ENCODE peak calls at places on chromosome 13, in eight cellular contexts. One of them, this sample, is unnamed.

GRCh38 chr13:101492251-101492910 is 39.9 kb downstream of the ITGBL1 start:
- DNase-seq in heart right ventricle: no peak
- DNase-seq in fibroblast of lung: peak; percentile 71
- DNase-seq in mesenchymal stem cell: no peak
- DNase-seq in heart left ventricle: no peak
- DNase-seq in SJSA1: no peak
- DNase-seq in mammary epithelial cell: no peak
- DNase-seq in cardiac muscle cell: no peak
- DNase-seq in this sample: no peak

GRCh38 chr13:52809310-52809769 is 39.1 kb downstream of the PCDH8 start:
- DNase-seq in heart right ventricle: peak; percentile 42
- DNase-seq in fibroblast of lung: peak; percentile 40
- DNase-seq in mesenchymal stem cell: peak; percentile 27
- DNase-seq in heart left ventricle: peak; percentile 65
- DNase-seq in SJSA1: peak; percentile 67
- DNase-seq in mammary epithelial cell: peak; percentile 84
- DNase-seq in cardiac muscle cell: peak; percentile 76
- DNase-seq in this sample: peak; percentile 53

GRCh38 chr13:59088716-59089115 is 1075.0 kb downstream of the DIAPH3 start:
- DNase-seq in heart right ventricle: no peak
- DNase-seq in fibroblast of lung: peak; percentile 91
- DNase-seq in mesenchymal stem cell: peak; percentile 26
- DNase-seq in heart left ventricle: no peak
- DNase-seq in SJSA1: peak; percentile 54
- DNase-seq in mammary epithelial cell: no peak
- DNase-seq in cardiac muscle cell: no peak
- DNase-seq in this sample: peak; percentile 67

GRCh38 chr13:29934531-29935308 is 84.3 kb upstream of the UBL3 start:
- DNase-seq in heart right ventricle: no peak
- DNase-seq in fibroblast of lung: no peak
- DNase-seq in mesenchymal stem cell: no peak
- DNase-seq in heart left ventricle: no peak
- DNase-seq in SJSA1: no peak
- DNase-seq in mammary epithelial cell: no peak
- DNase-seq in cardiac muscle cell: no peak
- DNase-seq in this sample: no peak

GRCh38 chr13:98678741-98679140 is 73.7 kb downstream of the SLC15A1 start:
- DNase-seq in heart right ventricle: no peak
- DNase-seq in fibroblast of lung: no peak
- DNase-seq in mesenchymal stem cell: no peak
- DNase-seq in heart left ventricle: no peak
- DNase-seq in SJSA1: no peak
- DNase-seq in mammary epithelial cell: no peak
- DNase-seq in cardiac muscle cell: no peak
- DNase-seq in this sample: no peak

GRCh38 chr13:103102482-103102881 is 36.3 kb upstream of the SLC10A2 start:
- DNase-seq in heart right ventricle: no peak
- DNase-seq in fibroblast of lung: peak; percentile 0
- DNase-seq in mesenchymal stem cell: no peak
- DNase-seq in heart left ventricle: no peak
- DNase-seq in SJSA1: no peak
- DNase-seq in mammary epithelial cell: no peak
- DNase-seq in cardiac muscle cell: no peak
- DNase-seq in this sample: no peak

GRCh38 chr13:110448230-110448629 is 113.3 kb downstream of the RAB20 start:
- DNase-seq in heart right ventricle: no peak
- DNase-seq in fibroblast of lung: peak; percentile 93
- DNase-seq in mesenchymal stem cell: peak; percentile 71
- DNase-seq in heart left ventricle: no peak
- DNase-seq in SJSA1: peak; percentile 96
- DNase-seq in mammary epithelial cell: peak; percentile 81
- DNase-seq in cardiac muscle cell: peak; percentile 14
- DNase-seq in this sample: no peak

GRCh38 chr13:76992548-76993001 is 694 bp downstream of the CLN5 start:
- DNase-seq in heart right ventricle: no peak
- DNase-seq in fibroblast of lung: peak; percentile 14
- DNase-seq in mesenchymal stem cell: peak; percentile 75
- DNase-seq in heart left ventricle: peak; percentile 23
- DNase-seq in SJSA1: no peak
- DNase-seq in mammary epithelial cell: peak; percentile 54
- DNase-seq in cardiac muscle cell: peak; percentile 24
- DNase-seq in this sample: peak; percentile 9

GRCh38 chr13:98966019-98966418 is 11.8 kb downstream of the DOCK9 start:
- DNase-seq in heart right ventricle: no peak
- DNase-seq in fibroblast of lung: no peak
- DNase-seq in mesenchymal stem cell: no peak
- DNase-seq in heart left ventricle: no peak
- DNase-seq in SJSA1: peak; percentile 71
- DNase-seq in mammary epithelial cell: no peak
- DNase-seq in cardiac muscle cell: no peak
- DNase-seq in this sample: no peak

GRCh38 chr13:35600137-35600536 is 123.6 kb upstream of the MAB21L1 start:
- DNase-seq in heart right ventricle: no peak
- DNase-seq in fibroblast of lung: peak; percentile 52
- DNase-seq in mesenchymal stem cell: no peak
- DNase-seq in heart left ventricle: no peak
- DNase-seq in SJSA1: no peak
- DNase-seq in mammary epithelial cell: no peak
- DNase-seq in cardiac muscle cell: no peak
- DNase-seq in this sample: no peak

GRCh38 chr13:66657165-66657895 is 572.8 kb downstream of the PCDH9 start:
- DNase-seq in heart right ventricle: peak; percentile 44
- DNase-seq in fibroblast of lung: peak; percentile 99
- DNase-seq in mesenchymal stem cell: peak; percentile 95
- DNase-seq in heart left ventricle: peak; percentile 77
- DNase-seq in SJSA1: peak; percentile 92
- DNase-seq in mammary epithelial cell: peak; percentile 97
- DNase-seq in cardiac muscle cell: no peak
- DNase-seq in this sample: peak; percentile 98

GRCh38 chr13:49315756-49316481 is 68.2 kb downstream of the CDADC1 start:
- DNase-seq in heart right ventricle: no peak
- DNase-seq in fibroblast of lung: no peak
- DNase-seq in mesenchymal stem cell: no peak
- DNase-seq in heart left ventricle: no peak
- DNase-seq in SJSA1: no peak
- DNase-seq in mammary epithelial cell: no peak
- DNase-seq in cardiac muscle cell: no peak
- DNase-seq in this sample: no peak

DNA sequence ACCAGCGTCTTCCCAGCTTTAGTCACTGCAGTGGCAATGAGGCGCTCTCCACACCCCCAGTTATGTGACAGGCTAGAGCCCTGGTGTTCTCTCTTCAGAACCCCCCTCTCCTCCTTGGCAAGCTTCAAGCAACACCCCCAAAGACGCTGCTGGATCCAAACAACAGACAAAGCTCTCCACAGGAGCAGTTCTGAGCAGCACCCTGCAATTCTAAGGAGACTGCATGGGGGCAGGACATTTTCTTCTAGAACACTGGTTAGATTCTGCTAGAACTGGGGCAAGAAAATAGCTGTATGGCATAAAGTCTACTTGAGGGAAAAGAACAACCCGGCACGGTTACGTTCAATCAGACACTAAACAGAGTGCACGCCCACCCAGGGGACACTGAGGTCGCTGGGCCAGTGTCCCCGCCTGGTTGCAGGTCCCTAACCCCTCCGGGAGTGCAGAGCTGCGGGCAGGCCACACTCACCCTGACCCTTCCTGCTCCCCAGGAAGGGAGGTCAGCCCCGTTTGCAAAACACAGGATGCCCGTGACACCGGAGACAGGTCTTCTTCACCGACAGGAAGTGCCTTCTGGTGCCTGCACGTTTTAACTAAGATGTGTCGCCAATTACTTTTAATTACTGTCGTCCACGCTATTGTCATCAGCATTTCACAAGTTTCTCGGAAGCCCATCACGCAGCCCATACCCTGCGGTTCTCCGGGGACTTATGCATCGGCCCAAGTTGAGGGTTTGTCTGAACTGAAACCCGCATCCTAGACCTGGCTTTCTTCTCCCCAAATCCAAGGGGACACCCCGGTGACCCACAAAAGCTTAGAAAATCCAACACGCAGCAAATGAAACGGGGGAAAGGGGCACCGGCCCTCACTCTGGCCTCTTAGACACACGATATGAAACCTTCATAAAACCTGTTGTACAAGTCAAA is 943 bp downstream of the GJB6 start:
- DNase-seq in heart right ventricle: no peak
- DNase-seq in fibroblast of lung: no peak
- DNase-seq in mesenchymal stem cell: no peak
- DNase-seq in heart left ventricle: no peak
- DNase-seq in SJSA1: no peak
- DNase-seq in mammary epithelial cell: no peak
- DNase-seq in cardiac muscle cell: no peak
- DNase-seq in this sample: no peak
- H3K4me3 ChIP-seq in heart right ventricle: no peak overlapping the region
- H3K4me3 ChIP-seq in fibroblast of lung: no peak overlapping the region
- H3K4me3 ChIP-seq in mesenchymal stem cell: peak overlapping the region; percentile 34
- H3K4me3 ChIP-seq in heart left ventricle: peak overlapping the region; percentile 13
- H3K4me3 ChIP-seq in SJSA1: no peak overlapping the region
- H3K4me3 ChIP-seq in mammary epithelial cell: peak overlapping the region; percentile 26
- H3K4me3 ChIP-seq in cardiac muscle cell: peak overlapping the region; percentile 39
- H3K4me3 ChIP-seq in this sample: no peak overlapping the region

GRCh38 chr13:113963376-113963775 is 10.5 kb downstream of the C13orf46 start:
- DNase-seq in heart right ventricle: peak; percentile 4
- DNase-seq in fibroblast of lung: no peak
- DNase-seq in mesenchymal stem cell: no peak
- DNase-seq in heart left ventricle: no peak
- DNase-seq in SJSA1: no peak
- DNase-seq in mammary epithelial cell: no peak
- DNase-seq in cardiac muscle cell: no peak
- DNase-seq in this sample: no peak
- H3K36me3 ChIP-seq in heart right ventricle: no peaks in the 10 kb centered on the region
- H3K36me3 ChIP-seq in fibroblast of lung: peaks cover 9% of the 10 kb centered on the region
- H3K36me3 ChIP-seq in mesenchymal stem cell: peaks cover 74% of the 10 kb centered on the region
- H3K36me3 ChIP-seq in heart left ventricle: no peaks in the 10 kb centered on the region
- H3K36me3 ChIP-seq in SJSA1: peaks cover 7% of the 10 kb centered on the region
- H3K36me3 ChIP-seq in mammary epithelial cell: no peaks in the 10 kb centered on the region
- H3K36me3 ChIP-seq in cardiac muscle cell: no peaks in the 10 kb centered on the region
- H3K36me3 ChIP-seq in this sample: peaks cover 17% of the 10 kb centered on the region

GRCh38 chr13:94703721-94704314 is 8.5 kb downstream of the SOX21 start:
- DNase-seq in heart right ventricle: no peak
- DNase-seq in fibroblast of lung: no peak
- DNase-seq in mesenchymal stem cell: no peak
- DNase-seq in heart left ventricle: no peak
- DNase-seq in SJSA1: no peak
- DNase-seq in mammary epithelial cell: no peak
- DNase-seq in cardiac muscle cell: no peak
- DNase-seq in this sample: no peak

GRCh38 chr13:94701313-94702180 is 10.8 kb downstream of the SOX21 start:
- DNase-seq in heart right ventricle: no peak
- DNase-seq in fibroblast of lung: no peak
- DNase-seq in mesenchymal stem cell: no peak
- DNase-seq in heart left ventricle: no peak
- DNase-seq in SJSA1: no peak
- DNase-seq in mammary epithelial cell: no peak
- DNase-seq in cardiac muscle cell: no peak
- DNase-seq in this sample: no peak

GRCh38 chr13:94704347-94705080 is 7.8 kb downstream of the SOX21 start:
- DNase-seq in heart right ventricle: no peak
- DNase-seq in fibroblast of lung: no peak
- DNase-seq in mesenchymal stem cell: no peak
- DNase-seq in heart left ventricle: no peak
- DNase-seq in SJSA1: no peak
- DNase-seq in mammary epithelial cell: no peak
- DNase-seq in cardiac muscle cell: no peak
- DNase-seq in this sample: no peak

GRCh38 chr13:94702181-94703041 is 9.9 kb downstream of the SOX21 start:
- DNase-seq in heart right ventricle: no peak
- DNase-seq in fibroblast of lung: no peak
- DNase-seq in mesenchymal stem cell: no peak
- DNase-seq in heart left ventricle: no peak
- DNase-seq in SJSA1: no peak
- DNase-seq in mammary epithelial cell: no peak
- DNase-seq in cardiac muscle cell: no peak
- DNase-seq in this sample: no peak

GRCh38 chr13:94703271-94703670 is 9.1 kb downstream of the SOX21 start:
- DNase-seq in heart right ventricle: no peak
- DNase-seq in fibroblast of lung: no peak
- DNase-seq in mesenchymal stem cell: no peak
- DNase-seq in heart left ventricle: no peak
- DNase-seq in SJSA1: no peak
- DNase-seq in mammary epithelial cell: no peak
- DNase-seq in cardiac muscle cell: no peak
- DNase-seq in this sample: no peak
- H3K27me3 ChIP-seq in heart right ventricle: peaks cover 100% of the 10 kb centered on the region
- H3K27me3 ChIP-seq in fibroblast of lung: peaks cover 80% of the 10 kb centered on the region
- H3K27me3 ChIP-seq in mesenchymal stem cell: peaks cover 99% of the 10 kb centered on the region
- H3K27me3 ChIP-seq in heart left ventricle: peaks cover 94% of the 10 kb centered on the region
- H3K27me3 ChIP-seq in SJSA1: peaks cover 21% of the 10 kb centered on the region
- H3K27me3 ChIP-seq in mammary epithelial cell: peaks cover 59% of the 10 kb centered on the region
- H3K27me3 ChIP-seq in cardiac muscle cell: peaks cover 100% of the 10 kb centered on the region
- H3K27me3 ChIP-seq in this sample: peaks cover 58% of the 10 kb centered on the region

GRCh38 chr13:74289861-74290260 is 155.7 kb upstream of the KLF12 start:
- DNase-seq in heart right ventricle: no peak
- DNase-seq in fibroblast of lung: no peak
- DNase-seq in mesenchymal stem cell: no peak
- DNase-seq in heart left ventricle: no peak
- DNase-seq in SJSA1: no peak
- DNase-seq in mammary epithelial cell: no peak
- DNase-seq in cardiac muscle cell: no peak
- DNase-seq in this sample: no peak

GRCh38 chr13:74289130-74289529 is 154.9 kb upstream of the KLF12 start:
- DNase-seq in heart right ventricle: no peak
- DNase-seq in fibroblast of lung: no peak
- DNase-seq in mesenchymal stem cell: no peak
- DNase-seq in heart left ventricle: no peak
- DNase-seq in SJSA1: no peak
- DNase-seq in mammary epithelial cell: no peak
- DNase-seq in cardiac muscle cell: no peak
- DNase-seq in this sample: no peak

GRCh38 chr13:74287672-74288169 is 153.5 kb upstream of the KLF12 start:
- DNase-seq in heart right ventricle: peak; percentile 65
- DNase-seq in fibroblast of lung: peak; percentile 81
- DNase-seq in mesenchymal stem cell: peak; percentile 62
- DNase-seq in heart left ventricle: peak; percentile 80
- DNase-seq in SJSA1: no peak
- DNase-seq in mammary epithelial cell: peak; percentile 30
- DNase-seq in cardiac muscle cell: peak; percentile 67
- DNase-seq in this sample: peak; percentile 46

GRCh38 chr13:74290324-74290773 is 156.1 kb upstream of the KLF12 start:
- DNase-seq in heart right ventricle: no peak
- DNase-seq in fibroblast of lung: peak; percentile 99
- DNase-seq in mesenchymal stem cell: peak; percentile 61
- DNase-seq in heart left ventricle: peak; percentile 40
- DNase-seq in SJSA1: no peak
- DNase-seq in mammary epithelial cell: peak; percentile 97
- DNase-seq in cardiac muscle cell: peak; percentile 87
- DNase-seq in this sample: peak; percentile 9

DNA sequence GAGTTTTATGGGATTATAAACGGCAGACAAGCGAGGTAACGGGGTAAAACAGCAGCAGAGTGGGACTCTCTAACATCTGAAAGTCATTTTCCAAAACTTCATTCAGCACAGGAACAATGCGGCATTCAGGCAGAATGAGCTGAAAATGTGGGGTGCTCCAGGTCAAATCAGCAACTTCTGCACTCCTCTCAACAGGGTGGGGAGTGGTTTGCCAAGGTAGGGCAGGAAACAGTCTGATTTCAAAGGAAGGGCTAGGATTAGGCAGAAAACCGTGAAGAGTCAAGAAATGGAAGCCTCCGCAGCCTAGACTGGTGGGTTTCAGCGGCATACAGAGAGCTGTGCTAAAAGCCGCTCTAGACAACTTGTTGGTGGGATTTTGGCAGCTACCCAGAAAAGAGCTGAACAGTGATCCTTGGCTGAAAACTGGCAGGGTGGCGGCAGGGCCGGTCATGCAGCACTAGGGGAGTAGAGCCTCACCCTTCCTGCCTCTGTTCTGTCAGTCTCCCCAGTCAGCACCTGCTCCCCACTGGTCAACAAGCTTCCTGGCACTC is 154.2 kb upstream of the KLF12 start:
- DNase-seq in heart right ventricle: peak; percentile 35
- DNase-seq in fibroblast of lung: no peak
- DNase-seq in mesenchymal stem cell: no peak
- DNase-seq in heart left ventricle: peak; percentile 46
- DNase-seq in SJSA1: no peak
- DNase-seq in mammary epithelial cell: peak; percentile 21
- DNase-seq in cardiac muscle cell: peak; percentile 39
- DNase-seq in this sample: no peak
- H3K4me3 ChIP-seq in heart right ventricle: peak overlapping the region; percentile 17
- H3K4me3 ChIP-seq in fibroblast of lung: no peak overlapping the region
- H3K4me3 ChIP-seq in mesenchymal stem cell: no peak overlapping the region
- H3K4me3 ChIP-seq in heart left ventricle: no peak overlapping the region
- H3K4me3 ChIP-seq in SJSA1: no peak overlapping the region
- H3K4me3 ChIP-seq in mammary epithelial cell: no peak overlapping the region
- H3K4me3 ChIP-seq in cardiac muscle cell: no peak overlapping the region
- H3K4me3 ChIP-seq in this sample: no peak overlapping the region